ENCODE peak calls at places on chromosomes 5 and 9, in four cellular contexts. U is AG09309, F is sciatic nerve, Z is M059J. H is an unnamed sample.

GRCh38 chr5:2849429-2849828 is 98.0 kb upstream of the IRX2 start:
- DNase-seq in Z (no peak), U (no peak), F (no peak), H (no peak)

GRCh38 chr9:86600977-86601376 is 246.8 kb upstream of the TUT7 start:
- DNase-seq in U (no peak), Z (no peak), F (no peak), H (no peak)

GRCh38 chr9:131706608-131706970 is 33.3 kb downstream of the RAPGEF1 start:
- DNase-seq in U (no peak), Z (no peak), F (no peak), H (peak; percentile 64)

GRCh38 chr5:93717162-93717561 is 24.2 kb downstream of the POU5F2 start:
- DNase-seq in F (no peak), U (peak; percentile 3), Z (peak; percentile 75), H (no peak)

GRCh38 chr5:151072234-151073025 is 8.4 kb downstream of the TNIP1 start:
- DNase-seq in F (no peak), U (no peak), Z (peak; percentile 92), H (no peak)

GRCh38 chr5:54701179-54701578 is 183.6 kb downstream of the SNX18 start:
- DNase-seq in F (no peak), Z (peak; percentile 100), U (peak; percentile 95), H (no peak)

GRCh38 chr5:110086658-110087388 is 397.1 kb downstream of the MAN2A1 start:
- DNase-seq in U (peak; percentile 35), F (no peak), Z (peak; percentile 47), H (peak; percentile 55)

GRCh38 chr9:87557996-87558395 is 60.3 kb downstream of the DAPK1 start:
- DNase-seq in F (peak; percentile 62), U (no peak), Z (peak; percentile 91), H (no peak)

GRCh38 chr5:146732966-146733365 is 145.6 kb downstream of the PPP2R2B start:
- DNase-seq in Z (peak; percentile 10), F (no peak), U (no peak), H (no peak)

GRCh38 chr5:132065351-132065937 is 5.0 kb downstream of the IL3 start:
- DNase-seq in Z (peak; percentile 81), U (no peak), F (no peak), H (no peak)

GRCh38 chr5:138903113-138903789 is 28.1 kb upstream of the LRRTM2 start:
- DNase-seq in U (no peak), Z (peak; percentile 55), F (no peak), H (no peak)

GRCh38 chr5:40716000-40716399 is 36.3 kb downstream of the PTGER4 start:
- DNase-seq in U (no peak), Z (peak; percentile 23), F (no peak), H (no peak)

GRCh38 chr5:101431201-101431600 is 528.1 kb upstream of the ST8SIA4 start:
- DNase-seq in F (no peak), Z (no peak), U (no peak), H (no peak)

GRCh38 chr5:1751026-1751863 is 48.4 kb downstream of the MRPL36 start:
- DNase-seq in U (no peak), F (peak; percentile 45), Z (no peak), H (peak; percentile 24)

GRCh38 chr5:35741126-35741711 is 115.5 kb upstream of the IL7R start:
- DNase-seq in U (peak; percentile 89), Z (peak; percentile 15), F (no peak), H (peak; percentile 65)

GRCh38 chr5:170597876-170598275 is 94.1 kb downstream of the KCNIP1 start:
- DNase-seq in U (no peak), Z (peak; percentile 72), F (no peak), H (no peak)

GRCh38 chr5:128782446-128782845 is 182.8 kb upstream of the SLC27A6 start:
- DNase-seq in F (peak; percentile 73), Z (peak; percentile 81), U (peak; percentile 82), H (no peak)

GRCh38 chr5:110063640-110064592 is 374.2 kb downstream of the MAN2A1 start:
- DNase-seq in Z (no peak), F (no peak), U (no peak), H (no peak)

GRCh38 chr5:168908207-168908606 is 329.0 kb upstream of the PANK3 start:
- DNase-seq in F (no peak), U (no peak), Z (peak; percentile 30), H (no peak)

GRCh38 chr9:89999176-89999533 is 394.3 kb downstream of the GADD45G start:
- DNase-seq in U (no peak), F (no peak), Z (no peak), H (peak; percentile 77)

GRCh38 chr5:143261748-143262392 is 141.6 kb downstream of the NR3C1 start:
- DNase-seq in U (no peak), F (no peak), Z (peak; percentile 76), H (no peak)

GRCh38 chr9:137269231-137269772 is 8.2 kb upstream of the TOR4A start:
- DNase-seq in F (no peak), Z (no peak), U (no peak), H (peak; percentile 61)

GRCh38 chr9:21682981-21683380 is 119.5 kb upstream of the MTAP start:
- DNase-seq in U (no peak), F (no peak), Z (peak; percentile 80), H (no peak)